ENCODE peak calls at places on chromosomes 13 and 19, in six cellular contexts. One of them, this sample, is unnamed.

GRCh38 chr13:36163809-36164308 is 32.7 kb upstream of the DCLK1 start:
- DNase-seq in breast epithelium: no peak
- DNase-seq in suprapubic skin: no peak
- DNase-seq in adrenal gland: peak
- DNase-seq in GM12878: no peak
- DNase-seq in HCT116: no peak
- DNase-seq in this sample: peak

GRCh38 chr13:113176292-113176691 is 17.8 kb downstream of the PROZ start:
- DNase-seq in breast epithelium: no peak
- DNase-seq in suprapubic skin: no peak
- DNase-seq in adrenal gland: no peak
- DNase-seq in GM12878: no peak
- DNase-seq in HCT116: no peak
- DNase-seq in this sample: no peak

GRCh38 chr13:76610819-76611415 is 275.3 kb downstream of the KCTD12 start:
- DNase-seq in breast epithelium: no peak
- DNase-seq in suprapubic skin: no peak
- DNase-seq in adrenal gland: no peak
- DNase-seq in GM12878: no peak
- DNase-seq in HCT116: no peak
- DNase-seq in this sample: no peak

GRCh38 chr13:41746259-41746658 is 214.7 kb downstream of the VWA8 start:
- DNase-seq in breast epithelium: no peak
- DNase-seq in suprapubic skin: no peak
- DNase-seq in adrenal gland: no peak
- DNase-seq in GM12878: no peak
- DNase-seq in HCT116: peak
- DNase-seq in this sample: no peak

GRCh38 chr13:32300406-32300805 is 14.8 kb downstream of the ZAR1L start:
- DNase-seq in breast epithelium: no peak
- DNase-seq in suprapubic skin: no peak
- DNase-seq in adrenal gland: no peak
- DNase-seq in GM12878: no peak
- DNase-seq in HCT116: no peak
- DNase-seq in this sample: no peak

GRCh38 chr13:101917833-101918755 is 465.6 kb downstream of the ITGBL1 start:
- DNase-seq in breast epithelium: no peak
- DNase-seq in suprapubic skin: no peak
- DNase-seq in adrenal gland: no peak
- DNase-seq in GM12878: no peak
- DNase-seq in HCT116: no peak
- DNase-seq in this sample: no peak

GRCh38 chr13:52994051-52994450 is 34.6 kb upstream of the OLFM4 start:
- DNase-seq in breast epithelium: no peak
- DNase-seq in suprapubic skin: no peak
- DNase-seq in adrenal gland: no peak
- DNase-seq in GM12878: no peak
- DNase-seq in HCT116: no peak
- DNase-seq in this sample: no peak

GRCh38 chr13:25679936-25680335 is 308.2 kb downstream of the ATP8A2 start:
- DNase-seq in breast epithelium: no peak
- DNase-seq in suprapubic skin: no peak
- DNase-seq in adrenal gland: no peak
- DNase-seq in GM12878: no peak
- DNase-seq in HCT116: no peak
- DNase-seq in this sample: no peak

GRCh38 chr13:46962286-46962941 is 65.6 kb upstream of the HTR2A start:
- DNase-seq in breast epithelium: no peak
- DNase-seq in suprapubic skin: no peak
- DNase-seq in adrenal gland: no peak
- DNase-seq in GM12878: no peak
- DNase-seq in HCT116: no peak
- DNase-seq in this sample: no peak

GRCh38 chr13:33004454-33004853 is 11.8 kb upstream of the KL start:
- DNase-seq in breast epithelium: no peak
- DNase-seq in suprapubic skin: no peak
- DNase-seq in adrenal gland: peak
- DNase-seq in GM12878: no peak
- DNase-seq in HCT116: no peak
- DNase-seq in this sample: no peak

GRCh38 chr13:90690458-90691063 is 656.9 kb upstream of the MIR17HG start:
- DNase-seq in breast epithelium: no peak
- DNase-seq in suprapubic skin: no peak
- DNase-seq in adrenal gland: no peak
- DNase-seq in GM12878: no peak
- DNase-seq in HCT116: no peak
- DNase-seq in this sample: no peak

GRCh38 chr13:96671073-96671472 is 323.2 kb downstream of the OXGR1 start:
- DNase-seq in breast epithelium: no peak
- DNase-seq in suprapubic skin: no peak
- DNase-seq in adrenal gland: no peak
- DNase-seq in GM12878: no peak
- DNase-seq in HCT116: no peak
- DNase-seq in this sample: no peak

GRCh38 chr13:105670179-105671015 is 865.1 kb downstream of the EFNB2 start:
- DNase-seq in breast epithelium: no peak
- DNase-seq in suprapubic skin: no peak
- DNase-seq in adrenal gland: no peak
- DNase-seq in GM12878: no peak
- DNase-seq in HCT116: no peak
- DNase-seq in this sample: no peak

GRCh38 chr13:108342369-108343289 is 73.1 kb downstream of the TNFSF13B start:
- DNase-seq in breast epithelium: no peak
- DNase-seq in suprapubic skin: no peak
- DNase-seq in adrenal gland: no peak
- DNase-seq in GM12878: peak
- DNase-seq in HCT116: peak
- DNase-seq in this sample: no peak

GRCh38 chr13:97194473-97194872 is 27.7 kb upstream of the MBNL2 start:
- DNase-seq in breast epithelium: no peak
- DNase-seq in suprapubic skin: no peak
- DNase-seq in adrenal gland: no peak
- DNase-seq in GM12878: no peak
- DNase-seq in HCT116: peak
- DNase-seq in this sample: no peak

DNA sequence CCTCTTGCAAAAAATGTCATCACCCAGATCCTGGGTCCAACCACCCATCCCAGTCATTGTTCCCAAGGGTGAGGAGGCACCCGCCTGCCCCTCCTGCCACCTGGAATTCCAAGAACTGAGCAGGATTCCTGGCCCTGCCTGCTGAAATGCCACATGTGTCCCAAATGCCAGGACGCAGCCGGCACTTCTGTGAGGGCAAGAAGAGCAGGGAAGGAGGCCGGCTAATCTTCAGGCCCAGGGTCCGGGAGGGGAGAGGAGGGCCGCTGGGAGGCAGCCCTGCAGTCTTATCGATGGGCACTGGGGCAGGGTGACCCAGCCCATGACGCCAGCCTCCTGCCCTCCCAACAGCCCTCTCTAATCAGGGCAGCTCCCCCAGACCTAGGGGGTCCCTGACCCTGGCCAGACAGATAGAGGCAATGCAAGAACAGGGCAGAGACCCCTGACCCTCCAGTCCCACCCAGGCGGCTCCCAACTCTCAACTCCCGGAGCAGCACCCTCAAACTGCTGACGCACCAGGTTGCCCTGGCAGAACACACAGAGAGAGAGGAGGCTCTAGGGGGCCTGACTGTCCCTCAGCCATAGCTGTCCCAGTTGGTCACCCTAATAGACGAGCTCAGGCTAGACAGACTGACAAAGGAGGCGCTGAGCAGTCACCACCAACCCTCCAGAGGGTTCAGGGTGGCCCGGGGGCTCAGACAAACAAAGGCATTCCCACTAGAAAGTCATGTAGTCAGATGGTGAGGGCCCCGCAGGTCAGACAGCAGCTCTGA is 1.5 kb downstream of the MFSD12 start:
- DNase-seq in breast epithelium: no peak
- DNase-seq in suprapubic skin: no peak
- DNase-seq in adrenal gland: no peak
- DNase-seq in GM12878: no peak
- DNase-seq in HCT116: no peak
- DNase-seq in this sample: no peak
- TF ChIP-seq POLR2A in breast epithelium: no peak
- TF ChIP-seq POLR2A in suprapubic skin: no peak
- TF ChIP-seq POLR2A in adrenal gland: no peak
- TF ChIP-seq POLR2A in GM12878: no peak
- TF ChIP-seq POLR2A in HCT116: no peak
- TF ChIP-seq POLR2A in this sample: no peak

DNA sequence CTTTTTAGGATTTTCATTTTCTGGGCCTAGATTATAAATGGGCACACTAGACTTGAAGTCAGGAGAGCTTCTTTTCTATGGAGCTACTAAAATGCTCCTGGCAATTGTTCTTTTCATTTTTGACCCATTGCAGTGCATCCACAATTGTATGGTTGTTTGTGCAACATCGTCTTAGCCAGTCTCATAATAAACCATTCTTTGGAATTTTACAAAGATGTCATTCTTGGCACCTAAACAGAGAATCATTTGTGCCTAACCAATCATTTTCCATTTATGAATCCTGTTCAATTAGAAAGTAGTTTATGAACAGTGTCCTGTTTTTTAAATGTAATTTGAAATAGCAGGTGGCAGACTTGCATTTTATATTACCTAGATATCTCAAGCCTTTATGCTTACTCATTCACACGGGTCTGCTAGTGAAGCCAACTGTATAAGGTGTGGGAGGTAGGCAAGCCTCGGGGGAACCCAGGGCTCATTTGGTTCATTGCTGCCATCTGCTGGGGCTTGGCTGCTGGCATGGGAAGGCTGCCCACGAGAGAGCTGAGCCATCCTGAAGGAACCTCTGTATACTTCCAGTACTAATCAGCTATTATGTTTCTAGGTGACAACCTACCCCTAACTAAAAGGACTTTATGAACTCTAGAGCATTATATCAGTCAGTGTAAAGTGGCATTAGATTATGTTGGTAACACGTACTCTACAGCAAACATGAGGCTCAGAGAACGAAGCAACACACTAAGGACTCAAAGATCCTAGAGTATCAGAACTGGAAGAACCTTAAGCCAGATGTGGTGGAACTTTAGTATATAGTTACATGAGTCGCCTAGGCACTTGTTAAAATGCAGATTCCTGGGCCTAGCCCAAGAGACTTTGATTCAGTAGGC is 60.0 kb downstream of the TPT1 start:
- DNase-seq in breast epithelium: peak
- DNase-seq in suprapubic skin: no peak
- DNase-seq in adrenal gland: peak
- DNase-seq in GM12878: no peak
- DNase-seq in HCT116: peak
- DNase-seq in this sample: peak
- TF ChIP-seq CTCF in breast epithelium: peak
- TF ChIP-seq CTCF in suprapubic skin: peak
- TF ChIP-seq CTCF in adrenal gland: peak
- TF ChIP-seq CTCF in GM12878: peak
- TF ChIP-seq CTCF in HCT116: peak
- TF ChIP-seq CTCF in this sample: no peak

GRCh38 chr13:60274664-60275063 is 110.9 kb upstream of the DIAPH3 start:
- DNase-seq in breast epithelium: no peak
- DNase-seq in suprapubic skin: no peak
- DNase-seq in adrenal gland: no peak
- DNase-seq in GM12878: no peak
- DNase-seq in HCT116: no peak
- DNase-seq in this sample: no peak
- TF ChIP-seq POLR2A in breast epithelium: no peak
- TF ChIP-seq POLR2A in suprapubic skin: no peak
- TF ChIP-seq POLR2A in adrenal gland: no peak
- TF ChIP-seq POLR2A in GM12878: no peak
- TF ChIP-seq POLR2A in HCT116: no peak
- TF ChIP-seq POLR2A in this sample: no peak

GRCh38 chr19:43522929-43523328 is 4.1 kb downstream of the ETHE1 start:
- DNase-seq in breast epithelium: no peak
- DNase-seq in suprapubic skin: no peak
- DNase-seq in adrenal gland: no peak
- DNase-seq in GM12878: no peak
- DNase-seq in HCT116: no peak
- DNase-seq in this sample: no peak

GRCh38 chr19:43527860-43528622 is 1.0 kb upstream of the ETHE1 start:
- DNase-seq in breast epithelium: no peak
- DNase-seq in suprapubic skin: no peak
- DNase-seq in adrenal gland: peak
- DNase-seq in GM12878: no peak
- DNase-seq in HCT116: no peak
- DNase-seq in this sample: no peak

GRCh38 chr19:43525836-43526771 is 897 bp downstream of the ETHE1 start:
- DNase-seq in breast epithelium: no peak
- DNase-seq in suprapubic skin: peak
- DNase-seq in adrenal gland: peak
- DNase-seq in GM12878: no peak
- DNase-seq in HCT116: no peak
- DNase-seq in this sample: peak

GRCh38 chr19:43524922-43525835 is 1.8 kb downstream of the ETHE1 start:
- DNase-seq in breast epithelium: peak
- DNase-seq in suprapubic skin: peak
- DNase-seq in adrenal gland: peak
- DNase-seq in GM12878: peak
- DNase-seq in HCT116: peak
- DNase-seq in this sample: peak

DNA sequence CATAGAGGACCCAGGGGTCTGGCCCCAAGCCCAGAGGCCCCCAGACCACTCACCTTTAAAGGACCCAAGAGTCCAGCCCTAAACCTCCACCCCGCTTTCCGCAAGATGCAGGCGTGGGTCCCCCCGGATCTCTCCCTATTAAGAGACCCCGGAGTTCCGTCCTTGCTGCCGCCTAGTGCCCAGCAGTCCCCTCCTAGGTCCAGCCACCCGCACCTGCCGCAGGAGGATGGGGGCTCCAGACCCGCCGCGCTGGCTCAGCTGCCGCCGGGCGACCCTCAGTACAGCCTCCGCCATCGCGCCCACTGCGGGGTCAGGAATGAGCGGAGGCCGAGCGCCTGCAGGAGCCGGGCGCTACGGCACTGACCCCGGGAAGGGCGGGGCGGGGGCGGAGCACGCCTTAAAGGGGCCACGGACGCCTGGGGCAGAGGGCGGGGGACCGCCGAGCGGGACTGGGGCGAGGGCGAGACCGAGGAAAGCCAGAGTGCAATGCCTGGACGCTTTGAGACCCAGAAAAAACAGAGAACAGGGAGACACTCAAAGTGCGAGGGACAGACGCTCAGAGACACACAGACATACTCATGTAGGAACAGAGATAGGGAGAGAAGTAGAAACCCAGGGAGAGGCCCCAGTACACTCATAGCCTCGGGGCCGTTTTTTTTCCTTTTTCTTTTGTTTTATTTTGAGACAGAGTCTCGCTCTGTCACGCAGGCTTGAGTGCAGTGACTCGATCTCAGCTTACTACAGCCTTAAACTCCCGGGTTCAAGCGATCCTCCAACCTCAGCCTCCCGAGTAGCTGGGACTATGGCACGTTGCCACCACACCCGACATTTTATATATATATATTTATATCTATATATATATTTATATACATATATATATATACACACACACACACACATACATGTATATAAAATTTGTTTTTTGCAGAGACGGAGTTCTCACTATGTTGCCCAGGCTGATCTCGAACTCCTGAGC is at the start of gene ETHE1:
- DNase-seq in breast epithelium: peak
- DNase-seq in suprapubic skin: peak
- DNase-seq in adrenal gland: peak
- DNase-seq in GM12878: no peak
- DNase-seq in HCT116: no peak
- DNase-seq in this sample: peak
- TF ChIP-seq CTCF in breast epithelium: no peak
- TF ChIP-seq CTCF in suprapubic skin: no peak
- TF ChIP-seq CTCF in adrenal gland: no peak
- TF ChIP-seq CTCF in GM12878: no peak
- TF ChIP-seq CTCF in HCT116: no peak
- TF ChIP-seq CTCF in this sample: no peak

GRCh38 chr19:36114763-36115452 is at the start of gene POLR2I:
- DNase-seq in breast epithelium: peak
- DNase-seq in suprapubic skin: peak
- DNase-seq in adrenal gland: peak
- DNase-seq in GM12878: peak
- DNase-seq in HCT116: peak
- DNase-seq in this sample: peak
- TF ChIP-seq POLR2A in breast epithelium: peak
- TF ChIP-seq POLR2A in suprapubic skin: no peak
- TF ChIP-seq POLR2A in adrenal gland: peak
- TF ChIP-seq POLR2A in GM12878: peak
- TF ChIP-seq POLR2A in HCT116: peak
- TF ChIP-seq POLR2A in this sample: peak